ENCODE peak calls at places on chromosome 10, in five cellular contexts. One of them, this sample, is unnamed.

GRCh38 chr10:27998178-27998953 is 513 bp downstream of the ODAD2 start:
- DNase-seq in CD4-positive, alpha-beta T cell: no peak
- DNase-seq in WTC11: peak
- DNase-seq in HFF-Myc: no peak
- DNase-seq in gastrocnemius medialis: no peak
- DNase-seq in this sample: no peak

GRCh38 chr10:28293238-28294168 is 9.4 kb downstream of the MPP7 start:
- DNase-seq in CD4-positive, alpha-beta T cell: no peak
- DNase-seq in WTC11: no peak
- DNase-seq in HFF-Myc: no peak
- DNase-seq in gastrocnemius medialis: no peak
- DNase-seq in this sample: no peak

GRCh38 chr10:34816067-34817002 is 1.2 kb upstream of the PARD3 start:
- DNase-seq in CD4-positive, alpha-beta T cell: no peak
- DNase-seq in WTC11: peak
- DNase-seq in HFF-Myc: no peak
- DNase-seq in gastrocnemius medialis: no peak
- DNase-seq in this sample: no peak

GRCh38 chr10:74924251-74924954 is 98.0 kb downstream of the KAT6B start:
- DNase-seq in CD4-positive, alpha-beta T cell: no peak
- DNase-seq in WTC11: no peak
- DNase-seq in HFF-Myc: peak
- DNase-seq in gastrocnemius medialis: no peak
- DNase-seq in this sample: no peak

GRCh38 chr10:29731760-29732159 is 97.0 kb upstream of the SVIL start:
- DNase-seq in CD4-positive, alpha-beta T cell: no peak
- DNase-seq in WTC11: no peak
- DNase-seq in HFF-Myc: no peak
- DNase-seq in gastrocnemius medialis: peak
- DNase-seq in this sample: no peak

GRCh38 chr10:72316748-72317435 is 37.8 kb downstream of the DNAJB12 start:
- DNase-seq in CD4-positive, alpha-beta T cell: peak
- DNase-seq in WTC11: no peak
- DNase-seq in HFF-Myc: no peak
- DNase-seq in gastrocnemius medialis: peak
- DNase-seq in this sample: no peak

GRCh38 chr10:131979821-131980270 is 1.9 kb downstream of the BNIP3 start:
- DNase-seq in CD4-positive, alpha-beta T cell: no peak
- DNase-seq in WTC11: no peak
- DNase-seq in HFF-Myc: no peak
- DNase-seq in gastrocnemius medialis: no peak
- DNase-seq in this sample: no peak

GRCh38 chr10:48567346-48567745 is 37.5 kb downstream of the ARHGAP22 start:
- DNase-seq in CD4-positive, alpha-beta T cell: no peak
- DNase-seq in WTC11: no peak
- DNase-seq in HFF-Myc: no peak
- DNase-seq in gastrocnemius medialis: no peak
- DNase-seq in this sample: no peak

GRCh38 chr10:111142082-111142481 is 65.3 kb downstream of the ADRA2A start:
- DNase-seq in CD4-positive, alpha-beta T cell: no peak
- DNase-seq in WTC11: peak
- DNase-seq in HFF-Myc: no peak
- DNase-seq in gastrocnemius medialis: no peak
- DNase-seq in this sample: no peak

GRCh38 chr10:80356563-80356999 is at the start of the genes DYDC1 and DYDC2:
- DNase-seq in CD4-positive, alpha-beta T cell: peak
- DNase-seq in WTC11: peak
- DNase-seq in HFF-Myc: no peak
- DNase-seq in gastrocnemius medialis: no peak
- DNase-seq in this sample: no peak

GRCh38 chr10:96814264-96814663 is 17.8 kb upstream of the LCOR start:
- DNase-seq in CD4-positive, alpha-beta T cell: no peak
- DNase-seq in WTC11: no peak
- DNase-seq in HFF-Myc: no peak
- DNase-seq in gastrocnemius medialis: no peak
- DNase-seq in this sample: no peak

GRCh38 chr10:44320727-44321126 is 64.2 kb downstream of the CXCL12 start:
- DNase-seq in CD4-positive, alpha-beta T cell: no peak
- DNase-seq in WTC11: no peak
- DNase-seq in HFF-Myc: no peak
- DNase-seq in gastrocnemius medialis: no peak
- DNase-seq in this sample: no peak

GRCh38 chr10:116159197-116159596 is 113.8 kb downstream of the GFRA1 start:
- DNase-seq in CD4-positive, alpha-beta T cell: no peak
- DNase-seq in WTC11: no peak
- DNase-seq in HFF-Myc: no peak
- DNase-seq in gastrocnemius medialis: no peak
- DNase-seq in this sample: no peak

GRCh38 chr10:119305860-119306513 is 98.6 kb downstream of the GRK5 start:
- DNase-seq in CD4-positive, alpha-beta T cell: peak
- DNase-seq in WTC11: no peak
- DNase-seq in HFF-Myc: peak
- DNase-seq in gastrocnemius medialis: peak
- DNase-seq in this sample: peak

GRCh38 chr10:119306964-119307363 is 99.6 kb downstream of the GRK5 start:
- DNase-seq in CD4-positive, alpha-beta T cell: no peak
- DNase-seq in WTC11: no peak
- DNase-seq in HFF-Myc: no peak
- DNase-seq in gastrocnemius medialis: no peak
- DNase-seq in this sample: no peak

GRCh38 chr10:119304541-119304940 is 97.2 kb downstream of the GRK5 start:
- DNase-seq in CD4-positive, alpha-beta T cell: no peak
- DNase-seq in WTC11: no peak
- DNase-seq in HFF-Myc: no peak
- DNase-seq in gastrocnemius medialis: no peak
- DNase-seq in this sample: no peak

GRCh38 chr10:119308089-119308488 is 100.7 kb downstream of the GRK5 start:
- DNase-seq in CD4-positive, alpha-beta T cell: no peak
- DNase-seq in WTC11: no peak
- DNase-seq in HFF-Myc: no peak
- DNase-seq in gastrocnemius medialis: no peak
- DNase-seq in this sample: no peak

GRCh38 chr10:119306514-119306951 is 99.2 kb downstream of the GRK5 start:
- DNase-seq in CD4-positive, alpha-beta T cell: peak
- DNase-seq in WTC11: peak
- DNase-seq in HFF-Myc: no peak
- DNase-seq in gastrocnemius medialis: no peak
- DNase-seq in this sample: no peak
- TF ChIP-seq CTCF in CD4-positive, alpha-beta T cell: peak
- TF ChIP-seq CTCF in WTC11: no peak
- TF ChIP-seq CTCF in HFF-Myc: no peak
- TF ChIP-seq CTCF in gastrocnemius medialis: no peak
- TF ChIP-seq CTCF in this sample: no peak

GRCh38 chr10:69913586-69913985 is 111.9 kb downstream of the COL13A1 start:
- DNase-seq in CD4-positive, alpha-beta T cell: no peak
- DNase-seq in WTC11: no peak
- DNase-seq in HFF-Myc: no peak
- DNase-seq in gastrocnemius medialis: no peak
- DNase-seq in this sample: no peak

GRCh38 chr10:69919250-69919649 is 117.5 kb downstream of the COL13A1 start:
- DNase-seq in CD4-positive, alpha-beta T cell: no peak
- DNase-seq in WTC11: no peak
- DNase-seq in HFF-Myc: no peak
- DNase-seq in gastrocnemius medialis: no peak
- DNase-seq in this sample: no peak

GRCh38 chr10:69916133-69916532 is 114.4 kb downstream of the COL13A1 start:
- DNase-seq in CD4-positive, alpha-beta T cell: no peak
- DNase-seq in WTC11: no peak
- DNase-seq in HFF-Myc: no peak
- DNase-seq in gastrocnemius medialis: no peak
- DNase-seq in this sample: no peak

GRCh38 chr10:69914373-69915268 is 112.9 kb downstream of the COL13A1 start:
- DNase-seq in CD4-positive, alpha-beta T cell: peak
- DNase-seq in WTC11: peak
- DNase-seq in HFF-Myc: no peak
- DNase-seq in gastrocnemius medialis: peak
- DNase-seq in this sample: peak

DNA sequence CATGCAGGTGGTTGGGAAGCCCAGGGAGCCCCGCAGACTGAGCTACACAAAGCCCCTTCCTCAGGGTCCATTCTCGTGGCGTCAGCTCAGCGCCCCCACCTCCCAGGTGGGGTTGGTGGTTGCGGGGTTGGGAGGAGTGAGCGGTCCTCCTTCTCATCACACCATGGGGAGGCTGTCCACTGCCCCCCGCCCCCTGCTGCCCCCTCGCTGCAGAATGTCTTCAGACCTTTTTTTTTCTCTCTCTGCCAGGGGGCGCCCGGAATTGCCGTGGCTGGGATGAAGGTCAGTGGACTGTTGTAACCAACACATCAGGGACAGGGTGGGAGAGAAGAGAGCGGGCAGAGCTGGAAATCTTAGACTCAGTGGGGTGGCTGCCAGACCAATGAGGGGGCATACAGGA is 116.3 kb downstream of the COL13A1 start:
- DNase-seq in CD4-positive, alpha-beta T cell: no peak
- DNase-seq in WTC11: no peak
- DNase-seq in HFF-Myc: no peak
- DNase-seq in gastrocnemius medialis: no peak
- DNase-seq in this sample: no peak
- TF ChIP-seq CTCF in CD4-positive, alpha-beta T cell: no peak
- TF ChIP-seq CTCF in WTC11: no peak
- TF ChIP-seq CTCF in HFF-Myc: no peak
- TF ChIP-seq CTCF in gastrocnemius medialis: no peak
- TF ChIP-seq CTCF in this sample: no peak

DNA sequence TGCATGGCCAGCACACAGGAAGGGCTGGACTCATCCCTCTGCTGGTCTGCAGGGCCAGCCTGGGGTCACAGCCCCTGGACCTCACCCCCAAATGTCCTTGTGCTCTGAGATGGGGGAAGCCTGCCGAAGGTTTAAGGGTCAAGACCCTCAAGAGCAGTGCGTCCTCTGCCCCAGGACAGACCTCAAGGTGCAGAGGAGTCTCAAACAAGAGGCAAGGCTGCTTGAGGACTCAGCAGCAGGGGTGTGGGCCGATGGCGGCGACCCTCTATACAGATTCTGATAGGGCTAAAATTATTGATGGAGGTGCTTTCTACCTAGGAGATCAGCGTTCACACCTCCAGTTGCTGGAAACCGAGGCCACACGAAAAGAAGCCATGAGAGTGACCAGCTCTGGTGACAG is 80.7 kb downstream of the ZRANB1 start:
- DNase-seq in CD4-positive, alpha-beta T cell: no peak
- DNase-seq in WTC11: no peak
- DNase-seq in HFF-Myc: no peak
- DNase-seq in gastrocnemius medialis: no peak
- DNase-seq in this sample: no peak
- TF ChIP-seq CTCF in CD4-positive, alpha-beta T cell: no peak
- TF ChIP-seq CTCF in WTC11: no peak
- TF ChIP-seq CTCF in HFF-Myc: no peak
- TF ChIP-seq CTCF in gastrocnemius medialis: no peak
- TF ChIP-seq CTCF in this sample: no peak

DNA sequence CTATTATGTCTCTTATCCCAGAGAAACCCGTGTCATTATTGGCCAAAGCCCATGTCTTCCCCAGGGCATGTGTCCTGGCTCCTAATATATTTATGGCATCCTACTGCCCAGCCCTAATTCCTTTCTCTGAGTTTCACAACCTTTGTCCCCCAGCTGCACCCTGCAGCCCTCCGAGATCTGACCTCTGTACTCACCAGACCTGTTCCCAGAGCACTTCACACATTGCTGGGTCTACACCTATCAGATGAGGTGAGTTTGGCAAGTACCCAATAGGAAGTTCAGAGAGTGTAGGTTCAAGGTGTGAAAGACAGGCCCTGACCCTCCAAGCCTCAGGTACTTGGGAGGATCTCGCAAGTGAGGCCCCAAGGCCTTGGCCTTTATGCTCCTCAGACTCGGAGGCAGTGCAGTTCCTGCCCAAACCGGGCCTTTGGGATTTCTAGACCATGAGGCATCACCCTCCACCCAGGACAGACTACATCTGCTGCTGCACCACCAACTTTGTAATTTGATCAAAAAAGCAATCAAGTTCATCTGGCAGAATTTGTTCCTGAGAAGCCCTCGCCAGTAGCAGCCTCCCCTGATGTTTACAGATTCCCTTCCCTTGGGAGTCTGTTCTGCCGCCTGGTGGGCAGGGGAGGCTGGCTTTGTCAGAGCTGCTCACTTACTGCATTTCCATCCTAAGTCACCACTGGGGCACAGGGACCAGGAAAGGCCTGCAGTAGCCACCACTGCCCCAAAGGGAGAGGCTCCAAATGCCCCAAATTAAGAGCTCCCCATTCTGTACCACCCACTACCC is 2.2 kb downstream of the CAMK2G start:
- DNase-seq in CD4-positive, alpha-beta T cell: no peak
- DNase-seq in WTC11: no peak
- DNase-seq in HFF-Myc: no peak
- DNase-seq in gastrocnemius medialis: no peak
- DNase-seq in this sample: no peak
- TF ChIP-seq CTCF in CD4-positive, alpha-beta T cell: no peak
- TF ChIP-seq CTCF in WTC11: no peak
- TF ChIP-seq CTCF in HFF-Myc: peak
- TF ChIP-seq CTCF in gastrocnemius medialis: no peak
- TF ChIP-seq CTCF in this sample: no peak

DNA sequence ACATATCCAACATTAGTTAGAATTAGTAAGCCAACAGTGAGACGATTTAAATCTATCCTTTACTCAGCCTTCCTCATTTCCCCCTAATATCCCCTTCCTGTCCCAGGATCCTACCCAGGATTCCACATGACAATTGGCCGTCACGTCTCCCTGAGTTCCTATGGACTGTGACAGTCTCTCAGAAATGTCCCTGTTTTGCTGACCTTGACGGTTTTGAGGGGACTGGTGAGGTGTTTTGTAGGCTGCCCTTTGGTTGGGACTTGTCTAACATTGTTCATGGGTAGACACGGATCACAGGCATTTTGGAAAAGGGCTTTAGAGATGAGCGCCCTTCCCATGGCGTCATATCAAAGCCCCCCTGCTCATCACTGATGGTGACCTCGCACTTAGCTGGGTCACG is 162.8 kb downstream of the ZMYND11 start:
- DNase-seq in CD4-positive, alpha-beta T cell: no peak
- DNase-seq in WTC11: no peak
- DNase-seq in HFF-Myc: no peak
- DNase-seq in gastrocnemius medialis: no peak
- DNase-seq in this sample: no peak
- TF ChIP-seq CTCF in CD4-positive, alpha-beta T cell: no peak
- TF ChIP-seq CTCF in WTC11: no peak
- TF ChIP-seq CTCF in HFF-Myc: no peak
- TF ChIP-seq CTCF in gastrocnemius medialis: no peak
- TF ChIP-seq CTCF in this sample: no peak

GRCh38 chr10:5960070-5960972 is 17.0 kb downstream of the IL15RA start:
- DNase-seq in CD4-positive, alpha-beta T cell: no peak
- DNase-seq in WTC11: no peak
- DNase-seq in HFF-Myc: no peak
- DNase-seq in gastrocnemius medialis: no peak
- DNase-seq in this sample: peak
- TF ChIP-seq CTCF in CD4-positive, alpha-beta T cell: no peak
- TF ChIP-seq CTCF in WTC11: no peak
- TF ChIP-seq CTCF in HFF-Myc: no peak
- TF ChIP-seq CTCF in gastrocnemius medialis: no peak
- TF ChIP-seq CTCF in this sample: no peak